ENCODE peak calls at places on chromosomes 7 and 10, in four cellular contexts. C is adrenal gland, D is heart right ventricle, S is GM23248. N is an unnamed sample. For H3K9me3, the result is how much of the 10 kb centered on the place peaks cover.

GRCh38 chr7:27614102-27614501 is 48.6 kb downstream of the HIBADH start:
- DNase-seq in C (no peak), D (no peak), S (no peak), N (no peak)

GRCh38 chr10:73744690-73744994 is 470 bp downstream of the SEC24C start:
- DNase-seq in C (peak), D (no peak), S (peak), N (peak)

GRCh38 chr7:17234398-17235021 is 63.9 kb upstream of the AHR start:
- DNase-seq in C (peak), D (peak), S (peak), N (peak)

GRCh38 chr7:29920491-29920890 is 69.1 kb downstream of the SCRN1 start:
- DNase-seq in C (no peak), D (no peak), S (no peak), N (no peak)

GRCh38 chr7:77386165-77386824 is 29.9 kb downstream of the GSAP start:
- DNase-seq in C (no peak), D (no peak), S (peak), N (peak)

GRCh38 chr10:47406870-47407648 is 23.0 kb upstream of the ZNF488 start:
- DNase-seq in C (no peak), D (no peak), S (peak), N (peak)

GRCh38 chr7:21566094-21566493 is 23.3 kb downstream of the DNAH11 start:
- DNase-seq in C (peak), D (no peak), S (no peak), N (no peak)

GRCh38 chr10:109282510-109282909 is 640.8 kb downstream of the XPNPEP1 start:
- DNase-seq in C (no peak), D (no peak), S (peak), N (peak)

GRCh38 chr7:98360221-98361124 is 40.4 kb downstream of the BAIAP2L1 start:
- DNase-seq in C (peak), D (no peak), S (no peak), N (no peak)

GRCh38 chr7:30974605-30975256 is 11.0 kb downstream of the GHRHR start:
- DNase-seq in C (peak), D (peak), S (peak), N (peak)

GRCh38 chr10:129031233-129032150 is 435.5 kb upstream of the MGMT start:
- DNase-seq in C (peak), D (peak), S (peak), N (peak)

GRCh38 chr7:64871761-64872160 is 31.3 kb upstream of the ZNF273 start:
- DNase-seq in C (no peak), D (no peak), S (no peak), N (no peak)
- H3K9me3 ChIP-seq in C (under half), D (under half), S (under half), N (under half)

GRCh38 chr10:113690749-113691148 is 11.0 kb downstream of the CASP7 start:
- DNase-seq in C (no peak), D (no peak), S (no peak), N (no peak)

GRCh38 chr10:113689574-113689973 is 9.9 kb downstream of the CASP7 start:
- DNase-seq in C (no peak), D (no peak), S (no peak), N (no peak)

GRCh38 chr10:113689057-113689456 is 9.3 kb downstream of the CASP7 start:
- DNase-seq in C (no peak), D (no peak), S (no peak), N (no peak)

GRCh38 chr10:113686028-113686427 is 6.3 kb downstream of the CASP7 start:
- DNase-seq in C (no peak), D (no peak), S (no peak), N (no peak)

DNA sequence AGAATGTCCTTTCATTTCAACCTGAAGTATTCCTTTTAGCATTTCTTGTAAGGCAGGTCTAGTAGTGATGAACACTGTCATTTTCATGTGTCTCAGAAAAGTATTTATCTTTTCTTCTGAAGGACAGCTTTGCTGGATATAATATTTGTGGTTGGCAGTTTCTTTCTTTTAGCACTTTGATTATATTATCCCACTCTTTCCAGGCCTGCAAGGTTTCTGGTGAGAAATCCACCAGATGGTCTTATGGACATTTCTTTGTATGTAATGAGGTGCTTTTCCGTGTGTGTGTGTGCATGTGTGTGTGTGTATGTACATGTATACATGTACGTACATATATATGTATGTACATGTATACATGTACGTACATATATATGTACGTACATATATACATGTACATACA is 7.3 kb downstream of the CASP7 start:
- DNase-seq in C (no peak), D (no peak), S (no peak), N (no peak)
- H3K9me3 ChIP-seq in C (under half), D (under half), S (under half), N (under half)

GRCh38 chr7:157684596-157685429 is 348.0 kb downstream of the DNAJB6 start:
- DNase-seq in C (no peak), D (no peak), S (no peak), N (no peak)

GRCh38 chr7:157685430-157686284 is 348.9 kb downstream of the DNAJB6 start:
- DNase-seq in C (no peak), D (no peak), S (no peak), N (no peak)

GRCh38 chr7:157687845-157688244 is 351.0 kb downstream of the DNAJB6 start:
- DNase-seq in C (no peak), D (no peak), S (no peak), N (no peak)

GRCh38 chr7:157687158-157687557 is 350.4 kb downstream of the DNAJB6 start:
- DNase-seq in C (no peak), D (no peak), S (no peak), N (no peak)

DNA sequence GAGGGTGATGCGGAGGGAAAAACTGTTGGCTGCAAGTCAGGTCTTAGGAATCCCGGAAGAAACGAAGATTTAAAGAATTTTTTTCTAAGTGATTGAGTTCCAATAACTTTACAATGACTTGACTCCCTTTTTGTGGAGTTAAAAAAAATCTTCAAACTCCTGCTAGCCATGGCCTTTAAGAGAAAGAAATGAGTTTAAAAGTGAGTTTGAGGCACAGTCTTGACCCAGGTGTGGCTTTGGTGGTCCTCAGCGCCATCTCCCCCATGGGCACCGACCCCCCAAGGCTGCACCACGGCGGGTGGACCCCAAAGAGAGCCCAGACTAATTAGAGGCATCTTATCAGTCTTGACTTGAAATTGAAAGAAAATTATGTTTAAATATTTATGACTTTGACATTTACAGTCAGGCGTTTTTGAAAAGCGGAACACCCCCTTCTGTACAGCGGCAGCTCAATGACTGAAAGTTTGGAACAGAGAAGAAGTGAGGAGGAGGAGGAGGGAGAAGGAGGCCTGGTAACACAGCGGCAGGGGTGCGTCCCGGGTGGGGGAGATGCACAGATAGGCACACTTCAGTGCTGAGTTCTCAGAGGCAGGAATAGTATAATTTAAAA is 349.6 kb downstream of the DNAJB6 start:
- DNase-seq in C (no peak), D (no peak), S (no peak), N (no peak)
- H3K9me3 ChIP-seq in C (under half), D (under half), S (under half), N (under half)

GRCh38 chr10:123858039-123858740 is 33.4 kb downstream of the CPXM2 start:
- DNase-seq in C (no peak), D (no peak), S (peak), N (peak)
- H3K9me3 ChIP-seq in C (under half), D (under half), S (under half), N (under half)

GRCh38 chr7:157997471-157997870 is 590.2 kb downstream of the PTPRN2 start:
- DNase-seq in C (no peak), D (no peak), S (no peak), N (no peak)
- H3K9me3 ChIP-seq in C (under half), D (under half), S (under half), N (under half)

N was measured in adipocyte.